ENCODE peak calls at places on chromosomes 13 and 19, in eight cellular contexts. N is astrocyte of the spinal cord; V is breast epithelium; W is lung; O is A549; E is CD4-positive, alpha-beta T cell; A is heart left ventricle; S is cardiac fibroblast. L is an unnamed sample.
A peak's percentile ranks its signal among the peaks of the same experiment; 100 is the strongest.

GRCh38 chr13:40158218-40158617 is 502.8 kb downstream of the COG6 start:
- DNase-seq in N (no peak), V (no peak), W (no peak), O (no peak), E (no peak), A (no peak), S (peak; percentile 73), L (peak; percentile 45)

GRCh38 chr19:18428837-18429674 is 8.9 kb downstream of the ISYNA1 start:
- DNase-seq in N (peak; percentile 95), V (no peak), W (no peak), O (peak; percentile 80), E (peak; percentile 81), A (peak; percentile 82), S (peak; percentile 79), L (peak; percentile 83)

GRCh38 chr13:26255717-26256277 is 1.9 kb downstream of the CDK8 start:
- DNase-seq in N (peak; percentile 10), V (no peak), W (no peak), O (no peak), E (no peak), A (no peak), S (peak; percentile 30), L (no peak)

GRCh38 chr13:76637651-76638111 is 248.5 kb downstream of the KCTD12 start:
- DNase-seq in N (peak; percentile 64), V (no peak), W (no peak), O (no peak), E (no peak), A (no peak), S (peak; percentile 41), L (peak; percentile 42)

GRCh38 chr19:21233691-21234090 is 91.9 kb downstream of the ZNF431 start:
- DNase-seq in N (no peak), V (no peak), W (no peak), O (no peak), E (no peak), A (no peak), S (no peak), L (no peak)

GRCh38 chr13:30504081-30504480 is 38.3 kb upstream of the HMGB1 start:
- DNase-seq in N (no peak), V (no peak), W (no peak), O (no peak), E (no peak), A (no peak), S (peak; percentile 49), L (peak; percentile 51)

GRCh38 chr19:7895565-7895964 is 7.3 kb downstream of the LRRC8E start:
- DNase-seq in N (no peak), V (no peak), W (no peak), O (no peak), E (no peak), A (no peak), S (no peak), L (no peak)

GRCh38 chr13:62747629-62748028 is 1332.0 kb upstream of the PCDH20 start:
- DNase-seq in N (no peak), V (no peak), W (no peak), O (no peak), E (no peak), A (no peak), S (no peak), L (no peak)

GRCh38 chr13:98664047-98664446 is 87.1 kb upstream of the STK24 start:
- DNase-seq in N (peak; percentile 89), V (no peak), W (no peak), O (no peak), E (no peak), A (no peak), S (no peak), L (peak; percentile 89)

GRCh38 chr13:99700468-99700867 is 199.2 kb downstream of the TM9SF2 start:
- DNase-seq in N (no peak), V (no peak), W (no peak), O (no peak), E (no peak), A (no peak), S (no peak), L (no peak)

GRCh38 chr13:97726664-97727235 is 226.7 kb upstream of the IPO5 start:
- DNase-seq in N (no peak), V (no peak), W (peak; percentile 45), O (no peak), E (no peak), A (no peak), S (peak; percentile 95), L (no peak)

DNA sequence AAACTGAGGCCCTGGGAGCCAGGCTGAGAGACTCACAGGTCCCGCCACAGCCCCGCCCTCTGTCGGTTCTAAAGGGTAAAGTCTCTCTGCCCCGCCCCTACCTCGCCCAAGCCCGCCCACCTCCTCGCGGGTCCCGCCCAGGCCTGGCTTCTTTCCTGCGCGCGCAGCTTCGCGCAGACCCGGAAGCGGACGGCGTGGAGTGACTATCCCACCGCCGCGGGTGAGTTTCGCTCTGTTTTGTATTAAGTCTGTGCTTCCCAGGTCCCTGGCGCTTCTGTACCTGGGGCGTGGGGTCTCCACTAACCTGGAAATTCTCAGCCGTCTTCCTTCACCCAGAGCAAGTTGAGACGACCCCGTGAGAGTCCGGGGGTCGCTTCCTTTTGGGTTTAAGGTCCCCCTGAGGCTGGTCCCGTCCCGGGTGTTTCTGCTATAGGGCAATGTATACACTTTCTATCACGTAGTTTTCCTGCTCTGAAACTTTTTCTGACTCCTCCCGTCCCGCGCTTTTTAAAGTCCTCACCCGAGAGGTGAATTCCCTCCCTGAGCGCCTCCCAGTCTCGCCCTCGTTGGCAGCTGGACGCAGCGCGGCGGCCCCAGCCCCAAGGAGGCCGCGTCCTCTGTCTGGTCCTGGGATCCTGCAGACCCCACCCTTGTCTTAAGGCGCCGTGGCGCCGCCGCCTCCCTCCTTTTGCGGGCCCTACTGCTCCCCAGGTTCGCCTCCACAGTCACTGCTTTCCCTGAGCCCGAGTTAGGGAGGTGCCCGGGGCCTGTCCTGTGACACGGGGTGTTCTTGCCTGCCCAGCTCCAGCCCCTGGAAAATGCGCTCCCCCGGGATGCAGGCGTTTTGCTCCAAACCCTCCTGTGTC is at the start of gene ZNF765:
- DNase-seq in N (peak; percentile 91), V (peak; percentile 92), W (peak; percentile 96), O (peak; percentile 73), E (peak; percentile 99), A (peak; percentile 95), S (peak; percentile 95), L (peak; percentile 88)
- TF ChIP-seq CTCF in N (peak; percentile 59), V (peak; percentile 58), W (no peak), O (peak; percentile 22), E (peak; percentile 56), A (peak; percentile 41), S (peak; percentile 54), L (peak; percentile 64)

GRCh38 chr13:103698000-103698399 is 631.8 kb upstream of the SLC10A2 start:
- DNase-seq in N (no peak), V (no peak), W (no peak), O (no peak), E (no peak), A (no peak), S (no peak), L (no peak)

GRCh38 chr13:103692442-103692841 is 626.2 kb upstream of the SLC10A2 start:
- DNase-seq in N (no peak), V (no peak), W (no peak), O (no peak), E (no peak), A (no peak), S (no peak), L (no peak)

GRCh38 chr13:103695320-103695719 is 629.1 kb upstream of the SLC10A2 start:
- DNase-seq in N (no peak), V (no peak), W (no peak), O (no peak), E (no peak), A (no peak), S (no peak), L (no peak)

GRCh38 chr13:103694471-103694870 is 628.3 kb upstream of the SLC10A2 start:
- DNase-seq in N (no peak), V (no peak), W (no peak), O (no peak), E (no peak), A (no peak), S (no peak), L (no peak)

DNA sequence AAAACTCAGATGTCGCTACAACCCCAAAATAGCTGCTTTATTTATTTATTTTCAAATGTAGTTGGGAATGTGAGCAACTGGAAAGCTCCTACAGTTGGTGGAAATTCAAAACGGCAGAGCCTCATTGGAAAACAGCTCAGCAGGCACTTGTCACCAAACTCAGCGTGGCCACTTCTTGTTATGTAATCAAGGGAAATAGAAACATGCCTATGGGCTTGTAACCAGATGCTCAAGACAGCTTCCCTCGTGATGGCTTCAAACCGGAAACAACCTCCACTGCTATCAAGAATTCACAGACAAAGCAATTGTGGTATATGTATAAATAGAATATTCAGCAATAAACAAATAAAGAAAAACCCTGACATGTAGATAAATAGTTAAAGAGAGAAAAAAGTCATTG is 627.8 kb upstream of the SLC10A2 start:
- DNase-seq in N (no peak), V (no peak), W (no peak), O (no peak), E (no peak), A (no peak), S (no peak), L (no peak)
- TF ChIP-seq CTCF in N (no peak), V (no peak), W (no peak), O (no peak), E (no peak), A (no peak), S (no peak), L (no peak)

GRCh38 chr19:23758187-23759074 is at the start of gene ZNF681:
- DNase-seq in N (peak; percentile 91), V (peak; percentile 87), W (peak; percentile 91), O (peak; percentile 8), E (peak; percentile 73), A (peak; percentile 88), S (peak; percentile 83), L (peak; percentile 95)
- TF ChIP-seq CTCF in N (no peak), V (no peak), W (no peak), O (no peak), E (no peak), A (no peak), S (peak; percentile 6), L (peak; percentile 19)

GRCh38 chr19:29836409-29836825 is 24.6 kb downstream of the CCNE1 start:
- DNase-seq in N (no peak), V (no peak), W (no peak), O (no peak), E (no peak), A (no peak), S (no peak), L (no peak)

GRCh38 chr19:29833614-29834261 is 21.9 kb downstream of the CCNE1 start:
- DNase-seq in N (no peak), V (no peak), W (no peak), O (no peak), E (no peak), A (no peak), S (no peak), L (no peak)

GRCh38 chr19:29832801-29833200 is 21.0 kb downstream of the CCNE1 start:
- DNase-seq in N (no peak), V (no peak), W (no peak), O (no peak), E (no peak), A (no peak), S (no peak), L (no peak)

GRCh38 chr19:29835447-29835846 is 23.7 kb downstream of the CCNE1 start:
- DNase-seq in N (no peak), V (no peak), W (no peak), O (no peak), E (no peak), A (no peak), S (no peak), L (no peak)

DNA sequence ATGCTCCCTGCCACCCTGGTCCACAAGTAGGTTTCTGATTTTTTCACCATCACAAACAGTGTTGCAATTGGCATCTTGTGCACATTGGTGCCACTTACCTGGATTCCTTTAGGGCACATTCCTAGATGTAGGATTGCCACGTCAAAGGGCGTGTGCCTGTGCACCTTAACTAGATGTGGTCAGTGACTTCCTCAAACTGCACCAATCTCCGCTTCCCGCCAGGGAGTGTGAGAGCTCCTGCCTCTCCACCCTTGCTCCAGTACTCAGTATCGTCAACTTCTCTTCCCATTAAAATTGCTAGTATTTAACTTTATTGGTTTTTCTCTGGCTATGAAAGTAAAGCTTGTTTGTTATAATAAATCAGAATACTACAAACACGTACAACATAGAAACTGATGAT is 23.2 kb downstream of the CCNE1 start:
- DNase-seq in N (no peak), V (no peak), W (no peak), O (no peak), E (no peak), A (no peak), S (no peak), L (no peak)
- TF ChIP-seq CTCF in N (no peak), V (no peak), W (no peak), O (no peak), E (no peak), A (no peak), S (no peak), L (no peak)